ENCODE peak calls at places on chromosomes 13 and 19, in ten cellular contexts. C, Z, H, U, R, Q, P, Y, L and M are unnamed samples.
A peak's percentile ranks its signal among the peaks of the same experiment; 100 is the strongest.

GRCh38 chr13:40458283-40459031 is 208.0 kb downstream of the FOXO1 start:
- DNase-seq in U (no peak), P (no peak), Y (no peak), C (no peak), R (no peak), Q (no peak), Z (no peak), L (no peak), H (no peak), M (no peak)

GRCh38 chr13:29683041-29683440 is 87.6 kb upstream of the SLC7A1 start:
- DNase-seq in C (no peak), H (no peak), Z (no peak), L (no peak), Q (no peak), R (no peak), U (no peak), P (no peak), Y (no peak), M (no peak)

GRCh38 chr19:21084343-21084742 is 2.3 kb downstream of the ZNF714 start:
- DNase-seq in Q (no peak), Y (no peak), H (no peak), R (no peak), C (no peak), L (peak; percentile 79), U (no peak), P (no peak), Z (no peak), M (no peak)

GRCh38 chr19:8501968-8502367 is 472 bp downstream of the PRAM1 start:
- DNase-seq in U (no peak), C (no peak), Q (no peak), R (no peak), H (no peak), L (no peak), Z (no peak), Y (no peak), P (no peak), M (no peak)

GRCh38 chr13:73142091-73142490 is 83.3 kb downstream of the KLF5 start:
- DNase-seq in H (no peak), Y (peak; percentile 43), C (no peak), Z (no peak), R (peak; percentile 5), L (no peak), U (no peak), Q (no peak), P (no peak), M (no peak)

GRCh38 chr19:13055213-13056051 is 47.2 kb downstream of the LYL1 start:
- DNase-seq in U (peak; percentile 92), Y (peak; percentile 52), Z (peak; percentile 54), H (peak; percentile 90), P (peak; percentile 63), Q (peak; percentile 73), L (peak; percentile 89), C (no peak), R (peak; percentile 56), M (no peak)

GRCh38 chr13:64428196-64428595 is 2801.9 kb downstream of the PCDH9 start:
- DNase-seq in P (no peak), Y (no peak), L (peak; percentile 76), C (peak; percentile 1), R (no peak), U (no peak), H (no peak), Q (no peak), Z (no peak), M (no peak)

GRCh38 chr19:49894879-49895565 is 1.7 kb downstream of the IL4I1 start:
- DNase-seq in Z (no peak), H (no peak), R (no peak), U (no peak), Y (no peak), P (no peak), L (no peak), Q (no peak), C (no peak), M (no peak)

GRCh38 chr19:57800696-57801095 is 14.0 kb downstream of the ZNF552 start:
- DNase-seq in R (no peak), C (no peak), L (no peak), H (no peak), Z (no peak), U (no peak), Q (no peak), Y (no peak), P (no peak), M (no peak)

GRCh38 chr13:50483416-50483815 is 360.1 kb downstream of the DLEU7 start:
- DNase-seq in P (no peak), R (no peak), C (no peak), H (no peak), Y (no peak), L (no peak), U (no peak), Z (no peak), Q (no peak), M (no peak)

GRCh38 chr13:110244926-110245325 is 62.0 kb downstream of the COL4A1 start:
- DNase-seq in H (no peak), Q (no peak), C (no peak), Z (no peak), Y (no peak), P (no peak), U (no peak), L (no peak), R (no peak), M (no peak)

GRCh38 chr13:110246530-110246929 is 60.4 kb downstream of the COL4A1 start:
- DNase-seq in Y (no peak), Q (no peak), P (no peak), U (peak; percentile 13), R (no peak), L (no peak), C (no peak), H (no peak), Z (no peak), M (no peak)

GRCh38 chr13:110245421-110245899 is 61.5 kb downstream of the COL4A1 start:
- DNase-seq in L (peak; percentile 76), U (peak; percentile 14), P (no peak), R (no peak), H (no peak), C (no peak), Z (no peak), Y (no peak), Q (no peak), M (no peak)

GRCh38 chr13:110242615-110243014 is 64.3 kb downstream of the COL4A1 start:
- DNase-seq in Q (no peak), R (no peak), P (no peak), L (no peak), Y (no peak), Z (no peak), C (no peak), U (no peak), H (no peak), M (no peak)

DNA sequence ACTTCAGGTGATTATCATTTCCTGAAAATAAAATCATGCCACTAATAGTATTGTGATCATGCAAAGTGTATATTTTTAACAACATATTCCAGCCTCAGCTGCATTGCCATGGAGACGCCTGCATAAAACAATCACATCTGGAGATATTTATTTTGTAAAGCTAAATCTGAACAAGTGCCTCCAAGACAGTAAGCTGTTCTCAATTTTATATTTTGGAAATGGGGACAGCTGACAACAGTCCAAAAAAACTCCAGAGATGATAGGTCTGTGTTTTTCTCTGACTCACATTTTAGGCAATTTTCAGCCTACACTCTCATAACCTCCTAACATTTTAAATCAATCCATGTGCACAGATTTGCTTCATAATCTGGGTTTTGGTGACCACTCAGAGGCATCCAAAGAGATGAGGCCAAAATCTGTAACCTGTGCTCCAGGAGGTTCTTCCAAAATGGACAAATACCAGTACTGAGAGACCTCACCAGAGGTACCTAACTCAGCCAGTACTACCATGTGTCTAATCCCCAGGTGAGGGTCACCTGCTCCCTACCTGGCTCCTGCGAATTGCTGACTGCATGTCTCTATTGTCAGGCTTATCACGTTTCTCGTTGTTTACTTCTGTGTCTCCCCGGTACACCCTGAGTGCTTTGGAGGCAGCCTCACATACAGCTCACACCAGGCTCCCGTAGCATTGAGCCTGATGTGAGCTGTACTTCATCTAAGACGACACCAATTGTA is 62.7 kb downstream of the COL4A1 start:
- DNase-seq in L (peak; percentile 42), C (no peak), Z (no peak), Y (no peak), U (no peak), Q (peak; percentile 55), P (no peak), R (no peak), H (no peak), M (no peak)
- H3K4me1 ChIP-seq in L (peaks cover 29% of the 10 kb centered on the region), C (peaks cover 5% of the 10 kb centered on the region), Z (peaks cover 37% of the 10 kb centered on the region), Y (peaks cover 4% of the 10 kb centered on the region), U (peaks cover 15% of the 10 kb centered on the region), Q (peaks cover 32% of the 10 kb centered on the region), P (peaks cover 14% of the 10 kb centered on the region), R (peaks cover 37% of the 10 kb centered on the region), H (peaks cover 22% of the 10 kb centered on the region), M (no peaks in the 10 kb centered on the region)

GRCh38 chr13:80371840-80372509 is 31.0 kb upstream of the SPRY2 start:
- DNase-seq in Z (no peak), Y (no peak), H (no peak), R (no peak), C (no peak), L (no peak), U (no peak), P (no peak), Q (no peak), M (no peak)
- TF ChIP-seq POLR2A in Z (no peak), Y (no peak), H (no peak), R (no peak), C (no peak), L (no peak), U (no peak), P (no peak), Q (no peak), M (no peak)

GRCh38 chr13:59367467-59367866 is 796.3 kb downstream of the DIAPH3 start:
- DNase-seq in Y (no peak), P (no peak), R (peak; percentile 21), C (no peak), Q (no peak), H (no peak), U (no peak), L (no peak), Z (no peak), M (no peak)

GRCh38 chr13:59374720-59375119 is 789.0 kb downstream of the DIAPH3 start:
- DNase-seq in C (no peak), P (no peak), Z (no peak), Y (no peak), H (no peak), U (no peak), Q (no peak), R (no peak), L (no peak), M (no peak)

GRCh38 chr13:59368652-59369051 is 795.1 kb downstream of the DIAPH3 start:
- DNase-seq in R (no peak), Z (no peak), Y (no peak), P (no peak), Q (no peak), H (no peak), C (no peak), L (no peak), U (no peak), M (no peak)

GRCh38 chr13:59373341-59373740 is 790.4 kb downstream of the DIAPH3 start:
- DNase-seq in L (no peak), Z (no peak), P (no peak), H (no peak), R (no peak), Y (no peak), C (no peak), Q (no peak), U (no peak), M (no peak)

GRCh38 chr13:59371229-59371628 is 792.5 kb downstream of the DIAPH3 start:
- DNase-seq in Y (no peak), P (no peak), C (no peak), L (no peak), U (no peak), H (no peak), Z (no peak), Q (no peak), R (no peak), M (no peak)
- H3K27ac ChIP-seq in Y (no peak overlapping the region), P (no peak overlapping the region), C (no peak overlapping the region), L (no peak overlapping the region), U (no peak overlapping the region), H (no peak overlapping the region), Z (no peak overlapping the region), Q (no peak overlapping the region), R (no peak overlapping the region), M (no peak overlapping the region)

GRCh38 chr19:45591004-45591637 is 6.5 kb upstream of the OPA3 start:
- DNase-seq in Q (no peak), Z (peak; percentile 73), P (peak; percentile 72), R (no peak), H (no peak), L (peak; percentile 35), Y (peak; percentile 77), C (peak; percentile 85), U (no peak), M (peak; percentile 37)
- H3K4me1 ChIP-seq in Q (no peaks in the 10 kb centered on the region), Z (no peaks in the 10 kb centered on the region), P (peaks cover 5% of the 10 kb centered on the region), R (peaks cover 20% of the 10 kb centered on the region), H (no peaks in the 10 kb centered on the region), L (no peaks in the 10 kb centered on the region), Y (no peaks in the 10 kb centered on the region), C (peaks cover 4% of the 10 kb centered on the region), U (no peaks in the 10 kb centered on the region), M (no peaks in the 10 kb centered on the region)